ENCODE peak calls at places on chromosomes 4 and X, in nine cellular contexts. T is fibroblast of mammary gland, L is GM13977, I is MCF 10A, P is cardiac fibroblast, U is osteocyte, B is ovary, O is brain microvascular endothelial cell, M is GM10248. X is an unnamed sample.

GRCh38 chrX:136754641-136755040 is 26.1 kb downstream of the ARHGEF6 start:
- DNase-seq in T (no peak), L (no peak), I (no peak), P (peak), U (no peak), B (no peak), O (no peak), M (no peak), X (no peak)

GRCh38 chr4:1061747-1062146 is 50.3 kb downstream of the FGFRL1 start:
- DNase-seq in T (no peak), L (no peak), I (no peak), P (no peak), U (no peak), B (peak), O (no peak), M (no peak), X (no peak)

GRCh38 chr4:146224331-146224966 is 10.1 kb downstream of the REELD1 start:
- DNase-seq in T (no peak), L (no peak), I (no peak), P (peak), U (no peak), B (no peak), O (no peak), M (no peak), X (no peak)

GRCh38 chrX:49155243-49155899 is 7.2 kb upstream of the MAGIX start:
- DNase-seq in T (peak), L (peak), I (peak), P (peak), U (no peak), B (no peak), O (peak), M (no peak), X (peak)

GRCh38 chr4:53688186-53688790 is 97.0 kb upstream of the LNX1 start:
- DNase-seq in T (peak), L (peak), I (peak), P (peak), U (no peak), B (no peak), O (peak), M (peak), X (peak)

GRCh38 chr4:86741841-86742240 is 107.3 kb downstream of the SLC10A6 start:
- DNase-seq in T (no peak), L (no peak), I (no peak), P (no peak), U (no peak), B (no peak), O (no peak), M (no peak), X (no peak)

GRCh38 chr4:3040447-3041191 is 33.7 kb downstream of the HTT-AS start:
- DNase-seq in T (no peak), L (peak), I (no peak), P (no peak), U (no peak), B (no peak), O (no peak), M (peak), X (peak)

GRCh38 chr4:37891221-37892159 is 606 bp downstream of the TBC1D1 start:
- DNase-seq in T (peak), L (peak), I (peak), P (no peak), U (no peak), B (peak), O (no peak), M (peak), X (peak)

GRCh38 chr4:118338981-118339765 is 13.6 kb downstream of the PRSS12 start:
- DNase-seq in T (peak), L (no peak), I (no peak), P (no peak), U (no peak), B (no peak), O (peak), M (no peak), X (no peak)

GRCh38 chrX:20067709-20068315 is 48.9 kb downstream of the MAP7D2 start:
- DNase-seq in T (peak), L (no peak), I (peak), P (peak), U (no peak), B (peak), O (peak), M (no peak), X (peak)

GRCh38 chrX:39752820-39753219 is 344.9 kb downstream of the BCOR start:
- DNase-seq in T (peak), L (no peak), I (peak), P (peak), U (no peak), B (peak), O (no peak), M (no peak), X (no peak)

GRCh38 chrX:54492340-54492739 is 3.7 kb downstream of the FGD1 start:
- DNase-seq in T (peak), L (no peak), I (peak), P (peak), U (no peak), B (no peak), O (peak), M (no peak), X (no peak)

GRCh38 chr4:141486375-141486997 is 149.9 kb upstream of the IL15 start:
- DNase-seq in T (peak), L (no peak), I (peak), P (peak), U (no peak), B (no peak), O (peak), M (no peak), X (no peak)

GRCh38 chrX:144586756-144587155 is 660.5 kb upstream of the SPANXN1 start:
- DNase-seq in T (peak), L (no peak), I (peak), P (peak), U (no peak), B (no peak), O (no peak), M (no peak), X (no peak)

GRCh38 chrX:32408389-32408788 is 803.0 kb downstream of the DMD start:
- DNase-seq in T (peak), L (peak), I (peak), P (no peak), U (no peak), B (no peak), O (no peak), M (no peak), X (peak)

GRCh38 chrX:22090181-22090580 is 58.1 kb downstream of the PHEX start:
- DNase-seq in T (peak), L (no peak), I (peak), P (peak), U (no peak), B (no peak), O (peak), M (no peak), X (no peak)

GRCh38 chr4:26788341-26788733 is 72.3 kb upstream of the STIM2 start:
- DNase-seq in T (no peak), L (no peak), I (no peak), P (no peak), U (no peak), B (no peak), O (no peak), M (no peak), X (no peak)

GRCh38 chr4:42654606-42655005 is 2.3 kb downstream of the ATP8A1 start:
- DNase-seq in T (peak), L (peak), I (peak), P (peak), U (no peak), B (no peak), O (peak), M (no peak), X (peak)

GRCh38 chr4:87038837-87039715 is 104.3 kb downstream of the AFF1 start:
- DNase-seq in T (peak), L (no peak), I (peak), P (peak), U (no peak), B (no peak), O (peak), M (no peak), X (peak)

GRCh38 chrX:64205735-64206491 is 405 bp upstream of the AMER1 start:
- DNase-seq in T (peak), L (peak), I (peak), P (peak), U (peak), B (peak), O (peak), M (peak), X (peak)
- TF ChIP-seq CTCF in T (no peak), L (no peak), I (no peak), P (peak), U (peak), B (peak), O (no peak), M (no peak), X (peak)

DNA sequence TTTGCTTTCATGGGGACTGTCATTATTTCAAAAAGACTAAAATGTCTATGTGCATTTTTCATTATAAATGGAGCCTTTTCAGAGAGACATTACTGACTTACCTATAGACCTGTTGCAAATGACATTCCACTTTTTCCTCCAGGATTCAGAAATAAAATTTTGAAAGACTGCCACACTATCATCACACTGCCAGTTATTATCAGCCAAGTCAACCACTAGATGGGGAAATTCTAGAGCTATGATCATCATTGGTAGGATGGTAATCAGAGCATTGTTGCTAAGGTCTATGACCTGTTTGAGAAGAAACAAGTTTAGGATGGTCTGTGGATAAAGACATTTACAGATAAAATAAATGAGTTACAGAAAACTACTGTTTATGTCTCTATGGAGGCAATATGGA is 22.5 kb downstream of the LRRC66 start:
- DNase-seq in T (peak), L (no peak), I (no peak), P (no peak), U (no peak), B (no peak), O (no peak), M (no peak), X (no peak)
- TF ChIP-seq CTCF in T (peak), L (no peak), I (peak), P (no peak), U (no peak), B (no peak), O (no peak), M (no peak), X (no peak)

GRCh38 chr4:149690726-149691125 is 124.9 kb downstream of the IQCM start:
- DNase-seq in T (no peak), L (no peak), I (no peak), P (no peak), U (no peak), B (no peak), O (no peak), M (no peak), X (no peak)
- TF ChIP-seq CTCF in T (peak), L (no peak), I (no peak), P (peak), U (peak), B (no peak), O (peak), M (no peak), X (no peak)

DNA sequence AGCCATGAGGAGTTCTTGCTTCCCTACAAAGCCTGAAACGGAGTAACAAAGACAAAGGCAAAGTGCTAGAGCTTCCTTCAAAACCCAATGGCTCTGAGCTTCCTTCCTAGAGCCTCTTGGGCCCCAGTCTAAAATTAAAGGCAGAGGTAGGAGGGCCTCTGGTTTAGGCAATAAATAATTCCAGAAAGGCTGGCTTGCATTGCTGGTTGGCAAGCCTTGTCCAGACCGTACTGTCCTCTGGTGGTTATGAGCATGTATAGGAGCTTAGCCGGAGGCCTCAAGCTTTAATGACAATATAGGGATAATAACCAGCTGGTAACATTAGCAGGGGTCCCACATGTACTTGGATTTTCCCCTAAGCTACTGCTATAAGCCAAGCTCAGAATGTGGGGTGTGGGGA is 237.3 kb downstream of the AR start:
- DNase-seq in T (peak), L (no peak), I (no peak), P (no peak), U (no peak), B (no peak), O (no peak), M (no peak), X (no peak)
- TF ChIP-seq CTCF in T (peak), L (no peak), I (peak), P (peak), U (peak), B (no peak), O (peak), M (no peak), X (no peak)

GRCh38 chrX:140507982-140508305 is 3.1 kb upstream of the SOX3 start:
- DNase-seq in T (no peak), L (no peak), I (no peak), P (no peak), U (no peak), B (no peak), O (no peak), M (no peak), X (no peak)
- TF ChIP-seq CTCF in T (no peak), L (no peak), I (no peak), P (no peak), U (no peak), B (no peak), O (peak), M (no peak), X (no peak)

GRCh38 chrX:41003501-41004286 is 81.6 kb upstream of the USP9X start:
- DNase-seq in T (no peak), L (no peak), I (no peak), P (no peak), U (no peak), B (no peak), O (no peak), M (no peak), X (no peak)

GRCh38 chrX:41002021-41002420 is 83.2 kb upstream of the USP9X start:
- DNase-seq in T (no peak), L (no peak), I (no peak), P (no peak), U (no peak), B (no peak), O (no peak), M (no peak), X (no peak)

GRCh38 chrX:41005445-41005992 is 79.7 kb upstream of the USP9X start:
- DNase-seq in T (no peak), L (no peak), I (no peak), P (no peak), U (no peak), B (no peak), O (no peak), M (no peak), X (no peak)

GRCh38 chrX:40998123-40998522 is 87.1 kb upstream of the USP9X start:
- DNase-seq in T (no peak), L (no peak), I (no peak), P (no peak), U (no peak), B (no peak), O (no peak), M (no peak), X (no peak)

DNA sequence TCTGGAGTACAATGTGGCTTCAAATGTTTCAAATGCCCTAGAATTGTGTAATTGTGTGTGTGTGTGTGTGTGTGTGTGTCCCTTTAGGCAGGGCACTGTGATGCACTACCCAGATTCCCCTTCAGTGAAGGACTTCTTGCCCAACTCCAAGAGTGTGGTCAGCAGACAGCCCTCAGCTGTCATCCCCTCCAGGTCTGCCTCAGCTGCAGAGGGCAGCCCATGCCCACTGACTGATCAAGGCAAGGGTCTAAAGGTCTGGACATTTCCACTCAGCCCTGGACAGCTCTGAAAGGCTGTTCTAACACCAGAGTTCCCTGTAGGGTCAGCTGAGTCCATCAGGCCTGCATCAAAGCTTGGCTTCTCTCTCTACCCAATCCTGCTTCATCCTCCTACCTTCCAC is 83.9 kb upstream of the USP9X start:
- DNase-seq in T (no peak), L (no peak), I (no peak), P (no peak), U (no peak), B (no peak), O (no peak), M (no peak), X (no peak)
- TF ChIP-seq CTCF in T (no peak), L (no peak), I (no peak), P (no peak), U (no peak), B (no peak), O (no peak), M (no peak), X (no peak)

DNA sequence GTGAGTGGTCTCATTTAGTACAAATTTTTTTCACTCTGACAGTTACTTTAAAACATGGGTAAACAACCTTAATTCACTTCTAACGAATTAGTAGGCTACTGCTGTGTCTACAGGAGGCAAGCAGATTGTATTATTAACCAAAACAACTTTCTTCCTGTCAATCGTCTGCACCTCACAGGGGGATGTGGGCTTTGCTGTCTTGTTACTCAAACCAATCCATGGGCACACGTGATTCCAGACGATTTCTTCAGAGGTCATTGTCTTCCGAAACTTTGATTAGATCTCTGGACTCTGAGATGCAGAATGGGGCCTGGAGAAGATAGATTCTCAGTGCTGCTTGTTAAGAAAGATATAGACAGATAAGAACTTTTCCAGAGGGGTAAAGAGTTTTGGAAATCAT is 327.8 kb downstream of the DHX15 start:
- DNase-seq in T (no peak), L (no peak), I (no peak), P (no peak), U (no peak), B (no peak), O (no peak), M (no peak), X (no peak)
- TF ChIP-seq CTCF in T (no peak), L (no peak), I (no peak), P (no peak), U (no peak), B (no peak), O (no peak), M (no peak), X (no peak)

GRCh38 chr4:101806914-101807313 is 16.4 kb downstream of the BANK1 start:
- DNase-seq in T (peak), L (peak), I (peak), P (peak), U (no peak), B (no peak), O (peak), M (peak), X (peak)
- TF ChIP-seq CTCF in T (no peak), L (no peak), I (no peak), P (no peak), U (no peak), B (no peak), O (no peak), M (no peak), X (no peak)

GRCh38 chr4:94746746-94747145 is 11.0 kb upstream of the BMPR1B start:
- DNase-seq in T (no peak), L (no peak), I (peak), P (no peak), U (no peak), B (no peak), O (no peak), M (no peak), X (no peak)
- TF ChIP-seq CTCF in T (peak), L (no peak), I (peak), P (peak), U (no peak), B (no peak), O (no peak), M (no peak), X (no peak)

GRCh38 chrX:11678174-11678573 is 12.5 kb upstream of the ARHGAP6 start:
- DNase-seq in T (no peak), L (no peak), I (peak), P (no peak), U (no peak), B (no peak), O (no peak), M (no peak), X (peak)
- TF ChIP-seq CTCF in T (peak), L (peak), I (no peak), P (peak), U (peak), B (no peak), O (peak), M (no peak), X (peak)